ENCODE peak calls at places on chromosomes 11 and 22, in nine cellular contexts. One of them, this sample, is unnamed.

GRCh38 chr22:35227248-35227647 is 30.0 kb upstream of the HMGXB4 start:
- DNase-seq in DMS153: no peak
- DNase-seq in H4: no peak
- DNase-seq in heart right ventricle: no peak
- DNase-seq in SK-N-SH: no peak
- DNase-seq in left kidney: peak
- DNase-seq in germinal center: no peak
- DNase-seq in activated T-cell treated with anti-CD3 and anti-CD28 coated beads, Interleukin-2, amount 50 U/mL, for 48 hours: no peak
- DNase-seq in cardiac septum: no peak
- DNase-seq in this sample: no peak

GRCh38 chr22:23751441-23751996 is 607 bp upstream of the ZNF70 start:
- DNase-seq in left kidney: peak
- DNase-seq in DMS153: no peak
- DNase-seq in activated T-cell treated with anti-CD3 and anti-CD28 coated beads, Interleukin-2, amount 50 U/mL, for 48 hours: no peak
- DNase-seq in germinal center: peak
- DNase-seq in SK-N-SH: no peak
- DNase-seq in cardiac septum: no peak
- DNase-seq in H4: no peak
- DNase-seq in heart right ventricle: no peak
- DNase-seq in this sample: peak

GRCh38 chr11:100761806-100762205 is 74.7 kb downstream of the ARHGAP42 start:
- DNase-seq in cardiac septum: no peak
- DNase-seq in left kidney: no peak
- DNase-seq in H4: no peak
- DNase-seq in heart right ventricle: no peak
- DNase-seq in SK-N-SH: no peak
- DNase-seq in activated T-cell treated with anti-CD3 and anti-CD28 coated beads, Interleukin-2, amount 50 U/mL, for 48 hours: no peak
- DNase-seq in germinal center: no peak
- DNase-seq in DMS153: no peak
- DNase-seq in this sample: no peak

GRCh38 chr11:118834428-118835028 is 43.6 kb upstream of the DDX6 start:
- DNase-seq in H4: no peak
- DNase-seq in left kidney: no peak
- DNase-seq in DMS153: no peak
- DNase-seq in SK-N-SH: no peak
- DNase-seq in activated T-cell treated with anti-CD3 and anti-CD28 coated beads, Interleukin-2, amount 50 U/mL, for 48 hours: no peak
- DNase-seq in germinal center: no peak
- DNase-seq in cardiac septum: no peak
- DNase-seq in heart right ventricle: no peak
- DNase-seq in this sample: peak

GRCh38 chr11:128929991-128930390 is 12.7 kb downstream of the TP53AIP1 start:
- DNase-seq in activated T-cell treated with anti-CD3 and anti-CD28 coated beads, Interleukin-2, amount 50 U/mL, for 48 hours: no peak
- DNase-seq in H4: no peak
- DNase-seq in left kidney: peak
- DNase-seq in cardiac septum: no peak
- DNase-seq in DMS153: no peak
- DNase-seq in germinal center: no peak
- DNase-seq in SK-N-SH: no peak
- DNase-seq in heart right ventricle: no peak
- DNase-seq in this sample: no peak

GRCh38 chr22:32545801-32546200 is 71.2 kb downstream of the FBXO7 start:
- DNase-seq in heart right ventricle: no peak
- DNase-seq in germinal center: no peak
- DNase-seq in SK-N-SH: no peak
- DNase-seq in left kidney: no peak
- DNase-seq in DMS153: no peak
- DNase-seq in cardiac septum: peak
- DNase-seq in activated T-cell treated with anti-CD3 and anti-CD28 coated beads, Interleukin-2, amount 50 U/mL, for 48 hours: no peak
- DNase-seq in H4: peak
- DNase-seq in this sample: no peak

GRCh38 chr22:32055069-32055468 is 12.0 kb downstream of the SLC5A1 start:
- DNase-seq in activated T-cell treated with anti-CD3 and anti-CD28 coated beads, Interleukin-2, amount 50 U/mL, for 48 hours: no peak
- DNase-seq in cardiac septum: no peak
- DNase-seq in H4: no peak
- DNase-seq in germinal center: no peak
- DNase-seq in SK-N-SH: no peak
- DNase-seq in left kidney: no peak
- DNase-seq in DMS153: peak
- DNase-seq in heart right ventricle: no peak
- DNase-seq in this sample: no peak

GRCh38 chr11:66056541-66056940 is 4.4 kb downstream of the SF3B2 start:
- DNase-seq in DMS153: no peak
- DNase-seq in activated T-cell treated with anti-CD3 and anti-CD28 coated beads, Interleukin-2, amount 50 U/mL, for 48 hours: no peak
- DNase-seq in germinal center: no peak
- DNase-seq in H4: no peak
- DNase-seq in heart right ventricle: no peak
- DNase-seq in left kidney: no peak
- DNase-seq in SK-N-SH: no peak
- DNase-seq in cardiac septum: no peak
- DNase-seq in this sample: no peak

GRCh38 chr11:130847517-130847916 is 68.8 kb downstream of the SNX19 start:
- DNase-seq in germinal center: no peak
- DNase-seq in H4: peak
- DNase-seq in left kidney: no peak
- DNase-seq in cardiac septum: no peak
- DNase-seq in activated T-cell treated with anti-CD3 and anti-CD28 coated beads, Interleukin-2, amount 50 U/mL, for 48 hours: no peak
- DNase-seq in DMS153: no peak
- DNase-seq in heart right ventricle: no peak
- DNase-seq in SK-N-SH: no peak
- DNase-seq in this sample: no peak

GRCh38 chr22:23401111-23401909 is 178.8 kb downstream of the IGLL1 start:
- DNase-seq in activated T-cell treated with anti-CD3 and anti-CD28 coated beads, Interleukin-2, amount 50 U/mL, for 48 hours: no peak
- DNase-seq in H4: peak
- DNase-seq in SK-N-SH: no peak
- DNase-seq in cardiac septum: peak
- DNase-seq in DMS153: no peak
- DNase-seq in heart right ventricle: no peak
- DNase-seq in left kidney: peak
- DNase-seq in germinal center: no peak
- DNase-seq in this sample: peak

GRCh38 chr22:24564376-24565058 is 8.7 kb downstream of the SNRPD3 start:
- DNase-seq in cardiac septum: peak
- DNase-seq in heart right ventricle: no peak
- DNase-seq in germinal center: no peak
- DNase-seq in DMS153: no peak
- DNase-seq in SK-N-SH: no peak
- DNase-seq in activated T-cell treated with anti-CD3 and anti-CD28 coated beads, Interleukin-2, amount 50 U/mL, for 48 hours: no peak
- DNase-seq in left kidney: no peak
- DNase-seq in H4: no peak
- DNase-seq in this sample: no peak

GRCh38 chr11:122434786-122435185 is 220.7 kb upstream of the UBASH3B start:
- DNase-seq in activated T-cell treated with anti-CD3 and anti-CD28 coated beads, Interleukin-2, amount 50 U/mL, for 48 hours: no peak
- DNase-seq in SK-N-SH: no peak
- DNase-seq in heart right ventricle: no peak
- DNase-seq in germinal center: no peak
- DNase-seq in H4: no peak
- DNase-seq in cardiac septum: no peak
- DNase-seq in DMS153: no peak
- DNase-seq in left kidney: no peak
- DNase-seq in this sample: no peak